ENCODE peak calls at places on chromosomes 3 and 15, in five cellular contexts. Y is ovary, D is H7, L is PC-9, Q is dorsolateral prefrontal cortex. T is an unnamed sample. For H3K27me3, the result is how much of the 10 kb centered on the place peaks cover.

GRCh38 chr15:28273468-28273867 is 48.5 kb downstream of the HERC2 start:
- DNase-seq in Y (no peak), D (peak), L (no peak), Q (no peak), T (no peak)

GRCh38 chr3:20575153-20575552 is 389.1 kb upstream of the SGO1 start:
- DNase-seq in Y (no peak), D (no peak), L (no peak), Q (no peak), T (no peak)

GRCh38 chr15:60605879-60606304 is 127.0 kb upstream of the ICE2 start:
- DNase-seq in Y (no peak), D (no peak), L (no peak), Q (no peak), T (no peak)

GRCh38 chr3:64889991-64890390 is 202.2 kb upstream of the ADAMTS9 start:
- DNase-seq in Y (peak), D (no peak), L (no peak), Q (no peak), T (no peak)

GRCh38 chr3:8324727-8325126 is 176.9 kb upstream of the LMCD1 start:
- DNase-seq in Y (no peak), D (peak), L (no peak), Q (peak), T (no peak)

GRCh38 chr3:133674290-133674912 is 12.7 kb upstream of the TOPBP1 start:
- DNase-seq in Y (no peak), D (peak), L (no peak), Q (no peak), T (no peak)

GRCh38 chr3:66443404-66443803 is 57.4 kb downstream of the LRIG1 start:
- DNase-seq in Y (no peak), D (no peak), L (no peak), Q (no peak), T (no peak)

GRCh38 chr15:76815421-76815820 is 89.7 kb downstream of the SCAPER start:
- DNase-seq in Y (no peak), D (no peak), L (no peak), Q (no peak), T (no peak)

GRCh38 chr15:29674661-29675533 is 147.4 kb downstream of the TJP1 start:
- DNase-seq in Y (peak), D (peak), L (no peak), Q (no peak), T (peak)

GRCh38 chr3:42999212-42999611 is 20.1 kb downstream of the GASK1A start:
- DNase-seq in Y (no peak), D (no peak), L (no peak), Q (no peak), T (no peak)

GRCh38 chr3:38497026-38497425 is 886 bp downstream of the EXOG start:
- DNase-seq in Y (no peak), D (peak), L (no peak), Q (no peak), T (no peak)

GRCh38 chr3:45224824-45225464 is 1.1 kb downstream of the TMEM158 start:
- DNase-seq in Y (peak), D (peak), L (no peak), Q (peak), T (peak)

GRCh38 chr15:70083423-70083822 is 14.3 kb downstream of the TLE3 start:
- DNase-seq in Y (no peak), D (peak), L (no peak), Q (no peak), T (no peak)

GRCh38 chr3:160450846-160451245 is 1.3 kb upstream of the TRIM59 start:
- DNase-seq in Y (no peak), D (peak), L (no peak), Q (no peak), T (no peak)

GRCh38 chr3:48644898-48645760 is 9.9 kb upstream of the SLC26A6 start:
- DNase-seq in Y (no peak), D (no peak), L (no peak), Q (no peak), T (no peak)

GRCh38 chr15:50380089-50380488 is 25.1 kb upstream of the GABPB1 start:
- DNase-seq in Y (no peak), D (no peak), L (no peak), Q (no peak), T (no peak)

GRCh38 chr15:100733786-100734185 is 131.4 kb downstream of the ASB7 start:
- DNase-seq in Y (no peak), D (no peak), L (no peak), Q (no peak), T (no peak)

GRCh38 chr3:141556034-141556433 is 69.2 kb downstream of the RASA2 start:
- DNase-seq in Y (no peak), D (no peak), L (no peak), Q (no peak), T (no peak)

GRCh38 chr15:61892140-61892539 is 168.1 kb downstream of the VPS13C start:
- DNase-seq in Y (no peak), D (peak), L (no peak), Q (no peak), T (no peak)

GRCh38 chr15:89119489-89120478 is 31.5 kb downstream of the ABHD2 start:
- DNase-seq in Y (no peak), D (no peak), L (peak), Q (no peak), T (no peak)

DNA sequence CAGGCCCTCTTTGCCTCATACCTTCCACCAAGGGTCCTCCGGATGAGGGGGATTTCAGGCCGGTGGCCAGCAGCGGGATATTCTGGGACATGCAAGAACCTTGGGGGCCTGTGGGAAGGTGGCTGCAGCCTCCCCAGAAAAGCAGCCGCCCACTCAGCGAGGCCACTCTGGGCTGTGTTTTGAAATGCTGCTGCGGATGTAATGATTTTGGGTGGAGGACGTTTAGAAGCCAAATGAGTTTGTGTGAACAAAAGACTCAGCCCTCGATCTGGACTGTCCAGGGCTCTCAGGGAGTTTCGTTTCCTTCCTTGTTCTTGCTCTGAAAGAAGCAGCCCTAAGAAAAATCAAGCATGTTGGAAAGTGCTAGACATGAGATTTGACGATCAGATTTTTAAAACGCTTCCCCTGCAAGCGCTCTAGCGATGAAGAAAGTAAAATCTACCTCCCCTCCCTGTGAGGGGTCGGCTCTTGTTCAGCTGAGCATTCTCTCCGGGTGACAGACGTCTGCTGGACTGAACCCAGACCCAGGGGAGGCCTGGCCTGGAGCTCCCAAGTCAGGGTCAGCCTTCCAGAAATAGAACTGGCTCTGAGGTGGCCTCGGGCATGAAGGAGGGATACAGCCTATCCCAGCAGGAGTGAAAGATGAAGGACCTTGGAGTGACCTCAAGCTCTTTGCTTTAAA is 12.9 kb downstream of the HEG1 start:
- DNase-seq in Y (peak), D (peak), L (no peak), Q (no peak), T (no peak)
- H3K4me3 ChIP-seq in Y (no peak), D (no peak), L (no peak), Q (no peak), T (no peak)

GRCh38 chr3:13624671-13625125 is 75.8 kb downstream of the FBLN2 start:
- DNase-seq in Y (no peak), D (peak), L (no peak), Q (no peak), T (no peak)
- H3K27me3 ChIP-seq in Y (under half), D (under half), L (under half), Q (under half), T (under half)

DNA sequence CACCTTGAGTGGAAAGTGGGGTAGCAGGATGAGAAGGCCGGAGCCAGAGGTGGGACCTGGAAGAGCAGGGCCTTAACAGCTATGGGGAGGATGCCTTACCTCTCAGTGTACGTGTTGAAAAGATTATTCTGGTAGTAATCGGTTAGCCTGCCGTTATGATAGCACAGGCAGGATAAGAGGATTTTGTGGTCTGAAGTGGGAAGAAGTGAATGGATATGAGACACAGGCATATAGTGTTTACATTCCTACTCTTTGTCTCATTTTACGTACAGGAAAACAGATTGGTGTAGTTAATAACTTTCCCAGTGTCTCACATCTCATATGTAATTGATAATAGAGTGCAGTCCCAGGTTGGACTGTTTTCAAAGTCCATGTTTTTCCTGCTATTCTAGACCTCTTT is 172.3 kb downstream of the KLHL25 start:
- DNase-seq in Y (no peak), D (no peak), L (no peak), Q (no peak), T (no peak)
- H3K4me3 ChIP-seq in Y (peak), D (no peak), L (no peak), Q (peak), T (peak)

DNA sequence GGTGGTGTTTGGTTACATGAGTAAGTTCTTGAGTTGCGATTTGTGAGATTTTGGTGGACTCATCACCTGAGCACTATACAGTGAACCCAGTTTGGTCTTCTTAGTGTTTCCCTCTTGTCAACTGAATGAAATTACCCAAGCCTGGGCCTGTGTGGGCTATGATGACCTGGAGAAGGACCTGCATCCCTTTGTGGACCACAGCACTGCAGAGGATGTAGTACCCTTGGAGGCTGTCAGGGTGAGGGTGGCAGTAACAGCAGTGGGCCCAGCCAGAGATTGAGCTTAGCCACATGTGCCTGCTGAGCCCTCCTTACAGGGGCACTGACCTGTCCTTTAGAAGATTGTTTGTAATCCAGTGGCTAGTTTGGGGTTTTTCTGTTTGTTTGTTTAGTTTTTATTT is 250.1 kb upstream of the TRIM42 start:
- DNase-seq in Y (no peak), D (no peak), L (no peak), Q (no peak), T (no peak)
- H3K27me3 ChIP-seq in Y (under half), D (under half), L (under half), Q (under half), T (under half)